ENCODE peak calls at places on chromosome 21, in nine cellular contexts. K is prostate gland; Z is stomach; X is AG10803; B is GM12864; L is heart left ventricle; N is CD8-positive, alpha-beta T cell; A is neural progenitor cell; J is AG09309. H is an unnamed sample.

GRCh38 chr21:34129971-34130597 is 56.7 kb downstream of the MRPS6 start:
- DNase-seq in Z (no peak), A (peak; percentile 65), X (peak; percentile 15), K (no peak), L (no peak), N (no peak), J (no peak), B (no peak), H (no peak)

GRCh38 chr21:21921410-21922232 is 923.4 kb downstream of the NCAM2 start:
- DNase-seq in L (no peak), J (no peak), K (no peak), X (peak; percentile 25), N (no peak), B (no peak), A (peak; percentile 58), Z (no peak), H (no peak)

GRCh38 chr21:43734830-43735229 is 15.9 kb downstream of the PDXK start:
- DNase-seq in L (no peak), Z (peak; percentile 54), X (peak; percentile 29), K (peak; percentile 63), N (no peak), B (no peak), A (no peak), J (no peak), H (no peak)

GRCh38 chr21:28066051-28066450 is 926.6 kb downstream of the LTN1 start:
- DNase-seq in Z (no peak), J (no peak), X (peak; percentile 20), K (no peak), A (no peak), N (no peak), B (no peak), L (no peak), H (no peak)

GRCh38 chr21:26637346-26637745 is 64.3 kb upstream of the CYYR1 start:
- DNase-seq in N (no peak), A (no peak), K (no peak), Z (no peak), J (no peak), L (no peak), X (peak; percentile 1), B (no peak), H (no peak)

GRCh38 chr21:38358098-38358497 is 101.3 kb downstream of the KCNJ15 start:
- DNase-seq in X (no peak), J (no peak), N (no peak), A (no peak), L (no peak), Z (no peak), B (no peak), K (no peak), H (no peak)

GRCh38 chr21:14523234-14523633 is 22.9 kb downstream of the SAMSN1 start:
- DNase-seq in J (no peak), B (no peak), X (no peak), K (no peak), A (no peak), N (no peak), Z (no peak), L (no peak), H (no peak)

GRCh38 chr21:44800103-44800502 is 1.5 kb downstream of the UBE2G2 start:
- DNase-seq in X (peak; percentile 55), K (no peak), L (no peak), Z (peak; percentile 38), B (no peak), N (no peak), J (no peak), A (peak; percentile 52), H (no peak)

GRCh38 chr21:43994646-43995045 is 17.5 kb upstream of the TRAPPC10 start:
- DNase-seq in K (no peak), A (no peak), J (no peak), N (no peak), L (no peak), B (no peak), X (no peak), Z (no peak), H (no peak)

GRCh38 chr21:45081636-45082035 is 7.3 kb downstream of the ADARB1 start:
- DNase-seq in Z (no peak), A (no peak), B (no peak), N (no peak), J (no peak), X (no peak), K (no peak), L (no peak), H (no peak)

GRCh38 chr21:37536616-37537278 is 170.2 kb downstream of the DYRK1A start:
- DNase-seq in N (no peak), B (no peak), L (no peak), Z (no peak), J (no peak), K (no peak), A (no peak), X (no peak), H (no peak)

GRCh38 chr21:33064623-33064996 is 5.3 kb upstream of the OLIG1 start:
- DNase-seq in A (peak; percentile 40), L (no peak), X (no peak), J (no peak), N (no peak), K (no peak), B (no peak), Z (no peak), H (no peak)

GRCh38 chr21:45150630-45151265 is 76.4 kb downstream of the ADARB1 start:
- DNase-seq in Z (no peak), X (no peak), N (peak; percentile 44), A (peak; percentile 41), L (no peak), J (no peak), K (no peak), B (no peak), H (no peak)

GRCh38 chr21:17455028-17455353 is 57.9 kb upstream of the CXADR start:
- DNase-seq in L (no peak), N (no peak), Z (no peak), J (no peak), X (no peak), K (no peak), B (no peak), A (no peak), H (no peak)
- H3K4me3 ChIP-seq in L (no peak overlapping the region), N (no peak overlapping the region), Z (no peak overlapping the region), J (no peak overlapping the region), X (no peak overlapping the region), K (no peak overlapping the region), B (no peak overlapping the region), A (peak overlapping the region; percentile 34), H (peak overlapping the region; percentile 37)

DNA sequence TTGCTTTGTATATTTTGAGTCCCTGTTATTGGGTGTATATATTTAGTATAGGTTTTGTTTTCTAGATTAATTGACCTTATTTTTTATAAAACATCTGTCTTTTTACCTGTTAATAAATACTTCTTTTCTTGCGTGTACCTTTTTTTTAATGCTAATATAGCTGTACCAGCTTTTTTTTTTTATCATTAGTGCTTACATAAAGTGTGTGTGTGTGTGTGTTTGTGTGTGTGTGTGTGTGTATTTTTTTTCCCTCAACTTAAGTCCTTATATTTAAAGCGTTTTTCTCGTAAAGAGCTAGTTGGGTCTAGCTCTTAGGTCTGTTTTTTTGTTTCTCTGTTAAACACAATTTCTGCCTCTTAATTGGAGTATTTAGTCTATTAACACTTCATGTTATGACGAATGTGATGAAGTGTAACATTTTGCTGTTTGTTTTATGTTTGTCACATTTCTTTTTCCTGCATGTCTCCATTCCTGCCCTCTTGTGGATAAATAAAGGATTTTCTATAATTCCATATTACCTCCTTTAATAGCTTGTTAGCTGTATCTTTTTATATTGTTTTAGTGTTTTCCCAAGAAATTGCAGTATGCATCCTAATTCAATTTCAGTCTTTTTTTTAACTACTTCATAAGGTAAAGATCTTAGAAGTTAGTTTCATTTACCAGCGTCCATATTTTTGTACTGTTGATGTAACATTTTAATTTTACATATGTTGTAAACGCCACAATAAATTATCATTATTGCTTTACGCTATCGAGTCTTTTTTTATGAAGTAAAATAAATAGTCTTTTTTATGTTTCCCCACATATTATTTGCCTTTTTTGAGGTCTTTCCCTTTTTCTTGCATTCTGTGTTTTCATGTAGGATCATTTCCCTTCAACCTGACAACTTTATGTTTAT is 4.3 kb downstream of the PRMT2 start:
- DNase-seq in K (no peak), Z (no peak), L (no peak), A (no peak), B (no peak), X (peak; percentile 41), J (no peak), N (no peak), H (no peak)
- TF ChIP-seq CTCF in K (peak; percentile 37), Z (no peak), L (peak; percentile 53), A (peak; percentile 34), B (no peak), X (peak; percentile 60), J (peak; percentile 34), N (peak; percentile 72), H (peak; percentile 46)

GRCh38 chr21:39452207-39452964 is 616 bp downstream of the SH3BGR start:
- DNase-seq in J (no peak), X (peak; percentile 78), L (no peak), B (no peak), A (no peak), Z (no peak), K (no peak), N (no peak), H (no peak)
- H3K4me3 ChIP-seq in J (no peak overlapping the region), X (peak overlapping the region; percentile 37), L (peak overlapping the region; percentile 60), B (no peak overlapping the region), A (peak overlapping the region; percentile 27), Z (peak overlapping the region; percentile 29), K (peak overlapping the region; percentile 16), N (no peak overlapping the region), H (no peak overlapping the region)

GRCh38 chr21:41725421-41726021 is 41.3 kb downstream of the RIPK4 start:
- DNase-seq in J (no peak), X (no peak), Z (no peak), K (peak; percentile 55), L (peak; percentile 66), N (no peak), B (no peak), A (peak; percentile 42), H (no peak)

GRCh38 chr21:41727784-41728763 is 38.8 kb downstream of the RIPK4 start:
- DNase-seq in L (no peak), Z (no peak), A (no peak), X (no peak), N (no peak), K (no peak), J (no peak), B (no peak), H (no peak)

GRCh38 chr21:41726058-41726558 is 40.7 kb downstream of the RIPK4 start:
- DNase-seq in J (no peak), L (peak; percentile 68), B (no peak), A (peak; percentile 44), Z (no peak), N (no peak), K (no peak), X (no peak), H (no peak)

GRCh38 chr21:41726630-41726969 is 40.3 kb downstream of the RIPK4 start:
- DNase-seq in X (no peak), A (no peak), L (no peak), K (no peak), Z (no peak), N (no peak), J (no peak), B (no peak), H (no peak)

DNA sequence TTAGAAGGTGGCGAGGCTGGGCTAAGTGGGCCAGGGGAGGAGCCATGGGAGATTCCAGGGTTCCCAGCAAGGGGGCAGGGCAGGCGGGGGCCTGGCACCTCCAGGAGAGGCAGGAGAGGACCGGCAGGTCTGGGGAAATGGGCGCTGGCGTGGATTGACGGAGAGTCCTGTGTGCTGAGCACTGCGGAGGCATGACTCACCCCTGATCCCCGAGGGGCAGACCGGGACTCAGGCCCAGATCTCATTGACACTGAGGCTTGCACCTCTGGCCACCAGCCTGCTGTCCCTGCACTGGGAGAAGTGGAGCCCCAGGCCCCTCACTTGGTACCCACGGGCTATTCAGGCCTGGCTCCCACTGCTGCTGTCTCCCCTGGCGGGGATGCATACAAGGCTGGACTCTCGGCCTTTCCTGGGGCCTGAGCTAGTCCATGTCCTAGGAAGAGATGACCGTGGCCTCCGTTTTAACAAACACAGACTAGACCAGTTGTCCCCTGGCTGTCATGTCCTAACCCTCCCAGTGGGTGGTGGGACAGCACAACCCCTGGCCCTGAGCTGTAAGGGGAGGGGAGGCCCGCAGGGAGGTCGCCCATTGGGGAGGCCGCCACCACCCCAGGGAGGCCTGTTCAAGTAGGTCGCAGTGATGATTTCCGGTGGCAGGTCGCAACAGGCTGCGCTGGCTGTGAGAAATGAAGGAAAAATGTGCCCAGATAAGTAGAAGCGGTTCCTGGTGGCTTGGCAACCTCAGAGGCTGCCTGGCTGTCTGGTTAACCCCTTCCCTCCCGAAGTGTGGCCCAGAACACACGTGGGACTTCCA is 39.7 kb downstream of the RIPK4 start:
- DNase-seq in A (no peak), X (peak; percentile 74), J (peak; percentile 20), K (peak; percentile 86), N (no peak), B (no peak), Z (peak; percentile 62), L (peak; percentile 82), H (peak; percentile 59)
- TF ChIP-seq CTCF in A (no peak), X (no peak), J (no peak), K (no peak), N (no peak), B (no peak), Z (no peak), L (no peak), H (peak; percentile 11)